ENCODE peak calls at places on chromosomes 5 and 9, in seven cellular contexts. K, W, B, M, C, P and T are unnamed samples.

GRCh38 chr9:5596173-5596572 is 32.7 kb upstream of the RIC1 start:
- DNase-seq in K (no peak), W (no peak), B (no peak), M (no peak), C (no peak), P (no peak), T (no peak)

GRCh38 chr9:13351768-13352386 is 72.4 kb upstream of the MPDZ start:
- DNase-seq in K (no peak), W (peak), B (peak), M (peak), C (peak), P (peak), T (peak)

GRCh38 chr5:81486711-81487110 is 92.8 kb upstream of the ACOT12 start:
- DNase-seq in K (no peak), W (no peak), B (no peak), M (no peak), C (no peak), P (no peak), T (no peak)

GRCh38 chr9:98214811-98215210 is 22.4 kb upstream of the CORO2A start:
- DNase-seq in K (peak), W (no peak), B (no peak), M (no peak), C (no peak), P (no peak), T (no peak)

GRCh38 chr5:136809382-136809781 is 444.0 kb upstream of the TRPC7 start:
- DNase-seq in K (no peak), W (peak), B (no peak), M (no peak), C (no peak), P (no peak), T (no peak)

GRCh38 chr9:130599625-130600024 is 20.2 kb downstream of the FUBP3 start:
- DNase-seq in K (no peak), W (no peak), B (no peak), M (no peak), C (no peak), P (no peak), T (no peak)

GRCh38 chr9:118395415-118395814 is 691.2 kb downstream of the TLR4 start:
- DNase-seq in K (no peak), W (no peak), B (no peak), M (no peak), C (peak), P (peak), T (no peak)

GRCh38 chr5:107248065-107248695 is 422.6 kb downstream of the EFNA5 start:
- DNase-seq in K (peak), W (peak), B (peak), M (peak), C (peak), P (peak), T (peak)

GRCh38 chr9:98971168-98971914 is 27.6 kb downstream of the COL15A1 start:
- DNase-seq in K (peak), W (peak), B (no peak), M (peak), C (peak), P (no peak), T (peak)

GRCh38 chr9:124029617-124030016 is 18.0 kb downstream of the LHX2 start:
- DNase-seq in K (no peak), W (no peak), B (no peak), M (no peak), C (no peak), P (no peak), T (no peak)

GRCh38 chr5:121963409-121963808 is 1.6 kb downstream of the SRFBP1 start:
- DNase-seq in K (no peak), W (no peak), B (no peak), M (no peak), C (no peak), P (no peak), T (no peak)